ENCODE peak calls at places on chromosomes 12 and 14, in six cellular contexts. U, I, K, R, O and H are unnamed samples.

GRCh38 chr12:51591020-51591901 is at the start of gene SCN8A:
- DNase-seq in U (peak; percentile 61), I (peak; percentile 85), K (no peak), R (peak; percentile 66), O (peak; percentile 22), H (peak; percentile 6)

GRCh38 chr12:12336049-12336411 is 14.0 kb downstream of the MANSC1 start:
- DNase-seq in U (no peak), I (no peak), K (no peak), R (no peak), O (no peak), H (no peak)

GRCh38 chr14:33979613-33980276 is 28.9 kb upstream of the EGLN3 start:
- DNase-seq in U (no peak), I (no peak), K (no peak), R (no peak), O (no peak), H (no peak)

GRCh38 chr14:77040995-77041744 is 12.7 kb upstream of the IRF2BPL start:
- DNase-seq in U (no peak), I (peak; percentile 73), K (no peak), R (no peak), O (no peak), H (no peak)

GRCh38 chr12:26389303-26389702 is 193.9 kb downstream of the SSPN start:
- DNase-seq in U (no peak), I (no peak), K (no peak), R (no peak), O (no peak), H (no peak)

GRCh38 chr12:123003257-123003656 is 22.8 kb downstream of the ARL6IP4 start:
- DNase-seq in U (no peak), I (no peak), K (no peak), R (no peak), O (no peak), H (no peak)

GRCh38 chr12:88314706-88315105 is 172.6 kb downstream of the TMTC3 start:
- DNase-seq in U (no peak), I (no peak), K (no peak), R (no peak), O (no peak), H (no peak)

GRCh38 chr12:106194351-106194750 is 53.5 kb downstream of the CKAP4 start:
- DNase-seq in U (no peak), I (no peak), K (no peak), R (no peak), O (no peak), H (no peak)

GRCh38 chr12:119911147-119911546 is 34.0 kb upstream of the CIT start:
- DNase-seq in U (no peak), I (no peak), K (no peak), R (peak; percentile 16), O (peak; percentile 60), H (peak; percentile 38)

GRCh38 chr14:103731481-103731880 is 15.9 kb downstream of the ZFYVE21 start:
- DNase-seq in U (no peak), I (no peak), K (no peak), R (no peak), O (no peak), H (no peak)

GRCh38 chr14:92254786-92255185 is 68.2 kb upstream of the SLC24A4 start:
- DNase-seq in U (no peak), I (peak; percentile 74), K (peak; percentile 34), R (peak; percentile 14), O (peak; percentile 21), H (peak; percentile 52)

GRCh38 chr12:114163766-114164165 is 197.6 kb upstream of the RBM19 start:
- DNase-seq in U (no peak), I (no peak), K (no peak), R (peak; percentile 90), O (peak; percentile 85), H (peak; percentile 16)

GRCh38 chr12:58777815-58778214 is 142.5 kb downstream of the LRIG3 start:
- DNase-seq in U (no peak), I (no peak), K (no peak), R (no peak), O (no peak), H (no peak)

GRCh38 chr14:32372154-32372553 is 43.1 kb downstream of the AKAP6 start:
- DNase-seq in U (no peak), I (no peak), K (no peak), R (peak; percentile 96), O (peak; percentile 97), H (peak; percentile 95)

GRCh38 chr12:32102234-32102633 is 4.4 kb upstream of the BICD1 start:
- DNase-seq in U (no peak), I (no peak), K (no peak), R (peak; percentile 49), O (peak; percentile 59), H (peak; percentile 59)

GRCh38 chr12:69022674-69023073 is 89.7 kb upstream of the CPM start:
- DNase-seq in U (no peak), I (no peak), K (no peak), R (no peak), O (no peak), H (no peak)

GRCh38 chr12:118853634-118854033 is 127.7 kb upstream of the SRRM4 start:
- DNase-seq in U (no peak), I (peak; percentile 74), K (no peak), R (no peak), O (no peak), H (no peak)

GRCh38 chr14:50836515-50836914 is 5.6 kb upstream of the NIN start:
- DNase-seq in U (no peak), I (no peak), K (no peak), R (no peak), O (peak; percentile 16), H (no peak)

GRCh38 chr12:12428961-12429657 is 72.2 kb downstream of the BORCS5 start:
- DNase-seq in U (peak; percentile 66), I (no peak), K (no peak), R (no peak), O (no peak), H (no peak)

GRCh38 chr12:24198070-24198469 is 248.6 kb upstream of the SOX5 start:
- DNase-seq in U (no peak), I (no peak), K (no peak), R (no peak), O (peak; percentile 79), H (peak; percentile 11)

GRCh38 chr12:15444523-15444922 is 122.2 kb downstream of the PTPRO start:
- DNase-seq in U (no peak), I (no peak), K (no peak), R (no peak), O (no peak), H (no peak)

GRCh38 chr12:101966496-101966895 is 89.1 kb downstream of the DRAM1 start:
- DNase-seq in U (no peak), I (no peak), K (no peak), R (no peak), O (no peak), H (no peak)

GRCh38 chr12:57355734-57356133 is 75.1 kb downstream of the R3HDM2 start:
- DNase-seq in U (no peak), I (no peak), K (no peak), R (no peak), O (no peak), H (no peak)

GRCh38 chr14:77791225-77791600 is 8.7 kb upstream of the ADCK1 start:
- DNase-seq in U (no peak), I (no peak), K (no peak), R (no peak), O (no peak), H (no peak)

GRCh38 chr14:24274101-24274543 is 2.7 kb upstream of the RABGGTA start:
- DNase-seq in U (no peak), I (no peak), K (no peak), R (no peak), O (no peak), H (no peak)

GRCh38 chr12:94733727-94734126 is 83.4 kb upstream of the TMCC3 start:
- DNase-seq in U (no peak), I (no peak), K (no peak), R (no peak), O (no peak), H (no peak)

GRCh38 chr12:132766380-132767085 is 4.9 kb upstream of the ANKLE2 start:
- DNase-seq in U (no peak), I (no peak), K (peak; percentile 21), R (peak; percentile 11), O (peak; percentile 8), H (peak; percentile 16)

GRCh38 chr12:110704750-110705149 is 15.8 kb upstream of the HVCN1 start:
- DNase-seq in U (no peak), I (peak; percentile 81), K (no peak), R (no peak), O (no peak), H (no peak)

GRCh38 chr14:21104448-21105060 is 3.7 kb downstream of the TMEM253 start:
- DNase-seq in U (peak; percentile 76), I (peak; percentile 92), K (peak; percentile 73), R (peak; percentile 74), O (peak; percentile 83), H (peak; percentile 81)

GRCh38 chr14:45838597-45838996 is 585.6 kb upstream of the MIS18BP1 start:
- DNase-seq in U (no peak), I (no peak), K (no peak), R (no peak), O (peak; percentile 0), H (no peak)

DNA sequence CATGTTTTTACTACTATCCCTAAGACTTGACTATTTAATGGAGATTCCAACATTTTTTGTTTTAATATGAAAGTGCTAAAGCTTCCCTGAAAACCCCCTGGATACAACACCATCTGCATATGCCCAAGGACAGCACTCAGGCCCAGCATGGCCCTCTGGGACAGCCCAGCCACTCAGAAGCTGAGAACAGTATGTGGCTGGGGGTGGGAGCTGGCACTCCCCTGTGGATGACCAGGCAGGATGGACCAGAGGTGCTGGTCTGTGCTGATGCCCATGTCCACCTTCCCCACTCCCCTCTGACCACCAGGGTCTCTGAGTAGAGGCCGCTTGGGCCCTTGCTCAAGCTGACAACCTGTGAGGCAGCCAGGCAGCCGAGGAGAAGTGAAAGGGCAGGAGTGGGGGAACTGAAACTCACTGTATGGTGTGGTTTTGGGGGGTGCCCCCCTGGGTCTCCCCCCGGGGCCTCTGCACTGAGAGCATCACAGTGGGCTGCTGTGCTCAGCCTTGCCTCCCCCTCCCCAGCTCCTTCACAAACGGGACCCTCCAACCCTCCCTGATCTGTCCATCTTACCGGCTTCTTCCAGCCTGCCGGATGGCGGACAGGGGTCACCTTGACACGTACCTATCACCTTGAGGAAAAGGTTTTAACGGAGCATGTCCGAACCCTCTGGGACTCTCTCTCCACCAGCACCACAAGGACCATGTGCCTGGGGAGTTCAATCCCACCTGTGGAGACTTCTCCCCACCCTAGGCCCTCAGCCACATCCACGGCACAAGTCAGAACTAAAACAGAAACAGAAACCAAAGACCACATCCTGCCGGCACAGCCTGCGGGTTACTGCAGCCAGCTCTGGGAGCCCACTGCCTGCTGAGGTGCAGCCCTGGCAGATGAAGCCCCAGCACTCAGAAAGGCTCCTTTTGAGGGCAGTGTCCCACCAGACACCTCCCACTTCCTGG is at the start of gene TMEM229B:
- DNase-seq in U (no peak), I (no peak), K (no peak), R (no peak), O (peak; percentile 17), H (no peak)
- H3K4me3 ChIP-seq in U (no peak within 1 kb of the TSS), I (no peak within 1 kb of the TSS), K (no peak within 1 kb of the TSS), R (no peak within 1 kb of the TSS), O (no peak within 1 kb of the TSS), H (no peak within 1 kb of the TSS)

GRCh38 chr14:58341152-58341748 is 42.9 kb downstream of the ARID4A start:
- DNase-seq in U (no peak), I (no peak), K (no peak), R (no peak), O (no peak), H (no peak)
- H3K4me3 ChIP-seq in U (no peak overlapping the region), I (no peak overlapping the region), K (no peak overlapping the region), R (no peak overlapping the region), O (no peak overlapping the region), H (no peak overlapping the region)

GRCh38 chr12:663293-663871 is at the start of gene NINJ2:
- DNase-seq in U (no peak), I (no peak), K (no peak), R (peak; percentile 16), O (no peak), H (no peak)
- H3K4me3 ChIP-seq in U (no peak within 1 kb of the TSS), I (no peak within 1 kb of the TSS), K (peak within 1 kb of the TSS; percentile 6), R (peak within 1 kb of the TSS; percentile 49), O (peak within 1 kb of the TSS; percentile 15), H (peak within 1 kb of the TSS; percentile 43)

GRCh38 chr12:124774054-124774461 is 89.6 kb downstream of the SCARB1 start:
- DNase-seq in U (no peak), I (no peak), K (no peak), R (no peak), O (no peak), H (peak; percentile 68)
- H3K4me3 ChIP-seq in U (no peak overlapping the region), I (no peak overlapping the region), K (peak overlapping the region; percentile 2), R (peak overlapping the region; percentile 31), O (peak overlapping the region; percentile 18), H (peak overlapping the region; percentile 11)